ENCODE peak calls at places on chromosomes 4 and X, in seven cellular contexts. I is tibial artery; Y is psoas muscle; L is effector memory CD4-positive, alpha-beta T cell; O is DND-41; B is H9; K is transverse colon. J is an unnamed sample. For H3K4me1, the result is how much of the 10 kb centered on the place peaks cover.

GRCh38 chrX:17736478-17736855 is 826 bp upstream of the SCML1 start:
- DNase-seq in L (no peak), Y (no peak), K (no peak), O (no peak), I (no peak), B (no peak), J (no peak)

GRCh38 chr4:1404573-1405248 is 1.5 kb downstream of the NKX1-1 start:
- DNase-seq in I (no peak), K (no peak), Y (peak), B (peak), L (no peak), O (no peak), J (no peak)

GRCh38 chrX:147958316-147958715 is 22.8 kb upstream of the FMR1NB start:
- DNase-seq in K (no peak), B (no peak), L (no peak), I (no peak), Y (no peak), O (no peak), J (no peak)

GRCh38 chr4:105933083-105933482 is 37.8 kb downstream of the NPNT start:
- DNase-seq in O (no peak), Y (no peak), K (no peak), L (no peak), I (no peak), B (no peak), J (no peak)

GRCh38 chr4:54169176-54169575 is 59.9 kb upstream of the PDGFRA start:
- DNase-seq in I (no peak), K (no peak), O (no peak), Y (no peak), L (no peak), B (no peak), J (no peak)

GRCh38 chr4:159107203-159107921 is 4.5 kb downstream of the RAPGEF2 start:
- DNase-seq in B (no peak), K (no peak), O (no peak), I (no peak), L (no peak), Y (no peak), J (no peak)

GRCh38 chr4:105996845-105997244 is 101.6 kb downstream of the NPNT start:
- DNase-seq in I (no peak), K (no peak), O (no peak), Y (no peak), B (no peak), L (no peak), J (no peak)

GRCh38 chr4:38663021-38663800 is 788 bp upstream of the KLF3 start:
- DNase-seq in K (no peak), L (no peak), I (no peak), Y (no peak), B (peak), O (no peak), J (no peak)

GRCh38 chr4:56681158-56681848 is at the start of gene HOPX:
- DNase-seq in Y (no peak), L (no peak), K (peak), O (no peak), B (no peak), I (no peak), J (peak)

GRCh38 chr4:18198653-18199052 is 177.1 kb upstream of the LCORL start:
- DNase-seq in I (no peak), K (no peak), L (no peak), B (no peak), Y (no peak), O (no peak), J (no peak)

GRCh38 chr4:123034023-123034422 is 111.6 kb upstream of the NUDT6 start:
- DNase-seq in L (no peak), I (no peak), B (no peak), Y (no peak), O (no peak), K (no peak), J (no peak)

GRCh38 chrX:68443155-68443868 is 10.0 kb upstream of the OPHN1 start:
- DNase-seq in K (no peak), Y (no peak), L (no peak), I (no peak), B (no peak), O (peak), J (no peak)

GRCh38 chrX:153814591-153815315 is 15.6 kb downstream of the PDZD4 start:
- DNase-seq in Y (no peak), I (peak), B (no peak), O (no peak), K (no peak), L (no peak), J (no peak)

GRCh38 chrX:112197845-112198244 is 115.3 kb upstream of the TRPC5 start:
- DNase-seq in Y (no peak), L (no peak), B (no peak), I (no peak), K (no peak), O (no peak), J (no peak)

DNA sequence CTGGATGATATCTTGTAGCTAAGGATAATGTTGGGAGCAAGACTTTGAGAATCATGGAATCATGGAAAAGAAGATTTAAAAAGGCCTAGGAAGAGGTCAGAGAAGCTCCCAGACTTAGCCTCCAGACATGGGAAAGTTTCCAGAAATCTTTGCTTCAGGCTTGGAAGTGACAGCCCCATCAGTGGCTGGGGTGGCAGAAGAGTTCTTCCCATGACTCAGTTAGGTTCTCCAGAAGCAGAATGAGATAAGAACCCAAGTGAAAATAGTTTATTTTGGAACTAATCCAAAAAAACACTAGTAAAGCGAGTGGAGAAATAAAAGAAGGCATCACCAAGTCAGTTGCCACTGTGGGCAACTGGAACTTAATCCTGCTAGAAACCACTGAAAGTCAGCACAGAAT is 506.9 kb downstream of the MID1IP1 start:
- DNase-seq in K (no peak), O (no peak), L (no peak), Y (no peak), B (no peak), I (no peak), J (no peak)
- H3K27ac ChIP-seq in K (no peak), O (no peak), L (no peak), Y (no peak), B (no peak), I (no peak), J (peak)

GRCh38 chr4:6207602-6208001 is 7.3 kb upstream of the JAKMIP1 start:
- DNase-seq in O (no peak), L (no peak), B (no peak), Y (no peak), K (no peak), I (no peak), J (no peak)

GRCh38 chr4:6205973-6206372 is 5.6 kb upstream of the JAKMIP1 start:
- DNase-seq in O (no peak), Y (no peak), L (no peak), K (no peak), I (no peak), B (no peak), J (no peak)

GRCh38 chr4:6205584-6205965 is 5.2 kb upstream of the JAKMIP1 start:
- DNase-seq in Y (no peak), O (no peak), B (no peak), K (no peak), I (peak), L (no peak), J (no peak)

GRCh38 chr4:6206771-6207290 is 6.5 kb upstream of the JAKMIP1 start:
- DNase-seq in O (no peak), B (no peak), Y (no peak), L (no peak), I (peak), K (no peak), J (no peak)

GRCh38 chr4:6208416-6208815 is 8.1 kb upstream of the JAKMIP1 start:
- DNase-seq in B (no peak), I (no peak), L (no peak), K (no peak), O (no peak), Y (no peak), J (no peak)
- H3K4me1 ChIP-seq in B (under half), I (under half), L (under half), K (under half), O (under half), Y (under half), J (under half)

GRCh38 chr4:2449511-2450392 is 19.2 kb upstream of the RNF4 start:
- DNase-seq in L (no peak), B (no peak), Y (peak), I (no peak), O (no peak), K (no peak), J (no peak)
- H3K27ac ChIP-seq in L (no peak), B (no peak), Y (no peak), I (no peak), O (no peak), K (no peak), J (no peak)

DNA sequence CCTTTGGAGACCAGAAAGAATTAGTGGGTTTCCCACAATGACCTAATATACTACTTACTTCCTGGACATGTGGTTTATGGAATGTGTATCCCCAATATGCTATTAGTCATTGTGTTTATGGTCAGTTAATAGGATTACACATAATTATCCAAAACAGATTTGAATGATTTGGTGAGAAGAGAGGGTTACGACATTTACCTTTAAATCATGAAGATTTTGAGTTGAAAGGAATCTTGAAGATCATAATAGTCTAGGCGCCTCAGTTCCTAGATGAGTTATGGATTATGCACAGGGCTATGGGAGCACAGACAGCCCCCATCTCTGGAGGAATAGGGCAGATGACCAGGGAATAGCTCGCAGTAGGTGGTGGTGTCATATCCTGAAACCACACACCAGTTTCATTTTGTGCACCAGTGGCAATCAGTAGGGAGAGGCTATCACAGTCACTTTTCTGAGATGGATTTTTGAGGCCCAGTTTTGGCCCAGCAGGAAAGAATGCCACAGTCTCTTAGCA is 61.3 kb downstream of the SEPTIN11 start:
- DNase-seq in B (no peak), K (no peak), L (no peak), I (no peak), Y (no peak), O (no peak), J (no peak)
- H3K4me1 ChIP-seq in B (under half), K (under half), L (under half), I (under half), Y (under half), O (under half), J (under half)